ENCODE peak calls at places on chromosomes 6 and 20, in six cellular contexts. One of them, this sample, is unnamed.

GRCh38 chr20:14955396-14955795 is 618.0 kb upstream of the FLRT3 start:
- DNase-seq in HT-29: no peak
- DNase-seq in retina: peak
- DNase-seq in NB4: peak
- DNase-seq in glutamatergic neuron: no peak
- DNase-seq in NCI-H2107: no peak
- DNase-seq in this sample: no peak

GRCh38 chr6:31620586-31621319 is at the start of gene PRRC2A:
- DNase-seq in HT-29: no peak
- DNase-seq in retina: peak
- DNase-seq in NB4: peak
- DNase-seq in glutamatergic neuron: peak
- DNase-seq in NCI-H2107: no peak
- DNase-seq in this sample: peak

GRCh38 chr6:105609375-105609991 is 206.6 kb upstream of the PREP start:
- DNase-seq in HT-29: peak
- DNase-seq in retina: no peak
- DNase-seq in NB4: no peak
- DNase-seq in glutamatergic neuron: no peak
- DNase-seq in NCI-H2107: no peak
- DNase-seq in this sample: peak

GRCh38 chr20:35353646-35354045 is 58.1 kb downstream of the UQCC1 start:
- DNase-seq in HT-29: no peak
- DNase-seq in retina: no peak
- DNase-seq in NB4: no peak
- DNase-seq in glutamatergic neuron: no peak
- DNase-seq in NCI-H2107: no peak
- DNase-seq in this sample: no peak

GRCh38 chr20:37406010-37406998 is 60.4 kb downstream of the SRC start:
- DNase-seq in HT-29: peak
- DNase-seq in retina: peak
- DNase-seq in NB4: peak
- DNase-seq in glutamatergic neuron: no peak
- DNase-seq in NCI-H2107: no peak
- DNase-seq in this sample: peak

GRCh38 chr6:788058-788457 is 95.1 kb upstream of the EXOC2 start:
- DNase-seq in HT-29: no peak
- DNase-seq in retina: no peak
- DNase-seq in NB4: peak
- DNase-seq in glutamatergic neuron: no peak
- DNase-seq in NCI-H2107: no peak
- DNase-seq in this sample: no peak

GRCh38 chr20:48618052-48618451 is 209.7 kb downstream of the PREX1 start:
- DNase-seq in HT-29: no peak
- DNase-seq in retina: no peak
- DNase-seq in NB4: no peak
- DNase-seq in glutamatergic neuron: no peak
- DNase-seq in NCI-H2107: no peak
- DNase-seq in this sample: no peak

GRCh38 chr6:44127186-44128019 is at the start of the genes MRPL14 and TMEM63B:
- DNase-seq in HT-29: peak
- DNase-seq in retina: peak
- DNase-seq in NB4: peak
- DNase-seq in glutamatergic neuron: peak
- DNase-seq in NCI-H2107: peak
- DNase-seq in this sample: peak

GRCh38 chr6:12288844-12289654 is 1.1 kb upstream of the EDN1 start:
- DNase-seq in HT-29: peak
- DNase-seq in retina: peak
- DNase-seq in NB4: peak
- DNase-seq in glutamatergic neuron: peak
- DNase-seq in NCI-H2107: no peak
- DNase-seq in this sample: peak

GRCh38 chr6:118551673-118552063 is 3.6 kb downstream of the PLN start:
- DNase-seq in HT-29: no peak
- DNase-seq in retina: no peak
- DNase-seq in NB4: no peak
- DNase-seq in glutamatergic neuron: no peak
- DNase-seq in NCI-H2107: no peak
- DNase-seq in this sample: no peak

GRCh38 chr6:23523771-23524170 is 602.2 kb upstream of the NRSN1 start:
- DNase-seq in HT-29: no peak
- DNase-seq in retina: peak
- DNase-seq in NB4: no peak
- DNase-seq in glutamatergic neuron: no peak
- DNase-seq in NCI-H2107: no peak
- DNase-seq in this sample: no peak

GRCh38 chr6:50249493-50249892 is 199.8 kb upstream of the DEFB112 start:
- DNase-seq in HT-29: no peak
- DNase-seq in retina: no peak
- DNase-seq in NB4: no peak
- DNase-seq in glutamatergic neuron: no peak
- DNase-seq in NCI-H2107: no peak
- DNase-seq in this sample: no peak

GRCh38 chr6:133590196-133590595 is 298.7 kb upstream of the TCF21 start:
- DNase-seq in HT-29: peak
- DNase-seq in retina: no peak
- DNase-seq in NB4: no peak
- DNase-seq in glutamatergic neuron: no peak
- DNase-seq in NCI-H2107: no peak
- DNase-seq in this sample: no peak

GRCh38 chr6:147043994-147044477 is 160.2 kb upstream of the STXBP5 start:
- DNase-seq in HT-29: no peak
- DNase-seq in retina: no peak
- DNase-seq in NB4: peak
- DNase-seq in glutamatergic neuron: no peak
- DNase-seq in NCI-H2107: no peak
- DNase-seq in this sample: no peak

GRCh38 chr6:127459231-127459641 is at the start of gene KIAA0408:
- DNase-seq in HT-29: no peak
- DNase-seq in retina: no peak
- DNase-seq in NB4: peak
- DNase-seq in glutamatergic neuron: peak
- DNase-seq in NCI-H2107: peak
- DNase-seq in this sample: peak

GRCh38 chr6:30880563-30881252 is 3.6 kb upstream of the DDR1 start:
- DNase-seq in HT-29: no peak
- DNase-seq in retina: peak
- DNase-seq in NB4: no peak
- DNase-seq in glutamatergic neuron: peak
- DNase-seq in NCI-H2107: no peak
- DNase-seq in this sample: no peak